ENCODE peak calls at places on chromosomes 11 and 22, in four cellular contexts. One of them, this sample, is unnamed.

GRCh38 chr11:78961186-78961782 is 386.6 kb upstream of the NARS2 start:
- DNase-seq in body of pancreas: peak; percentile 38
- DNase-seq in ovary: no peak
- DNase-seq in colonic mucosa: peak; percentile 39
- DNase-seq in this sample: no peak

GRCh38 chr22:50118557-50119168 is 28.9 kb downstream of the MOV10L1 start:
- DNase-seq in body of pancreas: no peak
- DNase-seq in ovary: peak; percentile 90
- DNase-seq in colonic mucosa: no peak
- DNase-seq in this sample: no peak

GRCh38 chr11:2741006-2741376 is 41.2 kb upstream of the KCNQ1OT1 start:
- DNase-seq in body of pancreas: no peak
- DNase-seq in ovary: no peak
- DNase-seq in colonic mucosa: no peak
- DNase-seq in this sample: no peak

GRCh38 chr11:65849771-65850216 is 8.2 kb downstream of the CFL1 start:
- DNase-seq in body of pancreas: no peak
- DNase-seq in ovary: no peak
- DNase-seq in colonic mucosa: peak; percentile 20
- DNase-seq in this sample: no peak

GRCh38 chr11:109590782-109591181 is 168.8 kb downstream of the C11orf87 start:
- DNase-seq in body of pancreas: no peak
- DNase-seq in ovary: no peak
- DNase-seq in colonic mucosa: no peak
- DNase-seq in this sample: no peak

GRCh38 chr11:67272327-67273259 is 6.3 kb downstream of the GRK2 start:
- DNase-seq in body of pancreas: no peak
- DNase-seq in ovary: no peak
- DNase-seq in colonic mucosa: no peak
- DNase-seq in this sample: no peak

GRCh38 chr11:105991888-105992287 is 30.2 kb downstream of the MSANTD4 start:
- DNase-seq in body of pancreas: no peak
- DNase-seq in ovary: no peak
- DNase-seq in colonic mucosa: no peak
- DNase-seq in this sample: no peak

GRCh38 chr11:117992620-117993019 is 6.4 kb downstream of the IL10RA start:
- DNase-seq in body of pancreas: no peak
- DNase-seq in ovary: no peak
- DNase-seq in colonic mucosa: no peak
- DNase-seq in this sample: no peak

GRCh38 chr22:37569009-37569920 is 9.0 kb downstream of the CDC42EP1 start:
- DNase-seq in body of pancreas: peak; percentile 93
- DNase-seq in ovary: no peak
- DNase-seq in colonic mucosa: peak; percentile 93
- DNase-seq in this sample: no peak

GRCh38 chr22:20980938-20981722 is 967 bp upstream of the LZTR1 start:
- DNase-seq in body of pancreas: no peak
- DNase-seq in ovary: no peak
- DNase-seq in colonic mucosa: no peak
- DNase-seq in this sample: no peak

GRCh38 chr22:29313126-29314071 is 2.1 kb downstream of the RASL10A start:
- DNase-seq in body of pancreas: peak; percentile 16
- DNase-seq in ovary: no peak
- DNase-seq in colonic mucosa: peak; percentile 43
- DNase-seq in this sample: no peak

GRCh38 chr11:102836290-102836875 is 7.0 kb downstream of the MMP3 start:
- DNase-seq in body of pancreas: no peak
- DNase-seq in ovary: no peak
- DNase-seq in colonic mucosa: no peak
- DNase-seq in this sample: no peak

GRCh38 chr11:71465054-71465453 is 12.1 kb downstream of the NADSYN1 start:
- DNase-seq in body of pancreas: no peak
- DNase-seq in ovary: no peak
- DNase-seq in colonic mucosa: no peak
- DNase-seq in this sample: no peak

GRCh38 chr11:111764621-111765020 is 1.6 kb downstream of the PPP2R1B start:
- DNase-seq in body of pancreas: no peak
- DNase-seq in ovary: no peak
- DNase-seq in colonic mucosa: no peak
- DNase-seq in this sample: no peak

GRCh38 chr11:118609380-118610219 is 2.2 kb downstream of the PHLDB1 start:
- DNase-seq in body of pancreas: peak; percentile 17
- DNase-seq in ovary: no peak
- DNase-seq in colonic mucosa: no peak
- DNase-seq in this sample: no peak

GRCh38 chr11:118602331-118602730 is 5.1 kb upstream of the PHLDB1 start:
- DNase-seq in body of pancreas: no peak
- DNase-seq in ovary: no peak
- DNase-seq in colonic mucosa: no peak
- DNase-seq in this sample: no peak

GRCh38 chr11:123405123-123405592 is 24.9 kb upstream of the GRAMD1B start:
- DNase-seq in body of pancreas: no peak
- DNase-seq in ovary: no peak
- DNase-seq in colonic mucosa: no peak
- DNase-seq in this sample: no peak

GRCh38 chr11:2525166-2525861 is 80.5 kb downstream of the KCNQ1 start:
- DNase-seq in body of pancreas: peak; percentile 14
- DNase-seq in ovary: peak; percentile 5
- DNase-seq in colonic mucosa: peak; percentile 18
- DNase-seq in this sample: no peak

GRCh38 chr22:37690407-37690806 is 4.3 kb downstream of the NOL12 start:
- DNase-seq in body of pancreas: no peak
- DNase-seq in ovary: no peak
- DNase-seq in colonic mucosa: no peak
- DNase-seq in this sample: no peak

GRCh38 chr11:27076121-27076589 is 35.5 kb downstream of the BBOX1 start:
- DNase-seq in body of pancreas: no peak
- DNase-seq in ovary: no peak
- DNase-seq in colonic mucosa: no peak
- DNase-seq in this sample: no peak

GRCh38 chr11:84260862-84261261 is 974.7 kb upstream of the CCDC90B start:
- DNase-seq in body of pancreas: no peak
- DNase-seq in ovary: no peak
- DNase-seq in colonic mucosa: no peak
- DNase-seq in this sample: no peak

GRCh38 chr11:35494966-35495365 is 30.4 kb downstream of the PAMR1 start:
- DNase-seq in body of pancreas: no peak
- DNase-seq in ovary: no peak
- DNase-seq in colonic mucosa: no peak
- DNase-seq in this sample: no peak

GRCh38 chr11:56637500-56637899 is 4.7 kb downstream of the OR5AP2 start:
- DNase-seq in body of pancreas: no peak
- DNase-seq in ovary: no peak
- DNase-seq in colonic mucosa: no peak
- DNase-seq in this sample: no peak

GRCh38 chr22:39543095-39543494 is 10.5 kb upstream of the RPS19BP1 start:
- DNase-seq in body of pancreas: no peak
- DNase-seq in ovary: no peak
- DNase-seq in colonic mucosa: no peak
- DNase-seq in this sample: no peak

GRCh38 chr11:120413480-120413879 is 77.3 kb downstream of the ARHGEF12 start:
- DNase-seq in body of pancreas: no peak
- DNase-seq in ovary: no peak
- DNase-seq in colonic mucosa: no peak
- DNase-seq in this sample: no peak

GRCh38 chr11:2446590-2447252 is 1.9 kb downstream of the KCNQ1 start:
- DNase-seq in body of pancreas: no peak
- DNase-seq in ovary: no peak
- DNase-seq in colonic mucosa: peak; percentile 76
- DNase-seq in this sample: no peak

GRCh38 chr11:44755553-44756505 is 29.1 kb downstream of the TSPAN18 start:
- DNase-seq in body of pancreas: no peak
- DNase-seq in ovary: no peak
- DNase-seq in colonic mucosa: no peak
- DNase-seq in this sample: no peak

GRCh38 chr11:126526471-126526870 is 171.0 kb downstream of the ST3GAL4 start:
- DNase-seq in body of pancreas: no peak
- DNase-seq in ovary: no peak
- DNase-seq in colonic mucosa: no peak
- DNase-seq in this sample: no peak

GRCh38 chr11:75270896-75271415 is 30.4 kb downstream of the TPBGL start:
- DNase-seq in body of pancreas: no peak
- DNase-seq in ovary: no peak
- DNase-seq in colonic mucosa: no peak
- DNase-seq in this sample: no peak

GRCh38 chr11:2806351-2807058 is 79.1 kb downstream of the CDKN1C start:
- DNase-seq in body of pancreas: peak; percentile 11
- DNase-seq in ovary: peak; percentile 40
- DNase-seq in colonic mucosa: peak; percentile 19
- DNase-seq in this sample: peak; percentile 86

GRCh38 chr22:46139895-46140350 is 10.4 kb upstream of the PPARA start:
- DNase-seq in body of pancreas: peak; percentile 60
- DNase-seq in ovary: peak; percentile 78
- DNase-seq in colonic mucosa: no peak
- DNase-seq in this sample: no peak
- H3K27ac ChIP-seq in body of pancreas: peak overlapping the region; percentile 73
- H3K27ac ChIP-seq in ovary: peak overlapping the region; percentile 87
- H3K27ac ChIP-seq in colonic mucosa: no peak overlapping the region
- H3K27ac ChIP-seq in this sample: peak overlapping the region; percentile 80

GRCh38 chr22:33325232-33326004 is 267.2 kb upstream of the SYN3 start:
- DNase-seq in body of pancreas: no peak
- DNase-seq in ovary: no peak
- DNase-seq in colonic mucosa: peak; percentile 27
- DNase-seq in this sample: no peak
- H3K27ac ChIP-seq in body of pancreas: no peak overlapping the region
- H3K27ac ChIP-seq in ovary: no peak overlapping the region
- H3K27ac ChIP-seq in colonic mucosa: no peak overlapping the region
- H3K27ac ChIP-seq in this sample: no peak overlapping the region

GRCh38 chr22:32830473-32830872 is 29.0 kb downstream of the TIMP3 start:
- DNase-seq in body of pancreas: no peak
- DNase-seq in ovary: no peak
- DNase-seq in colonic mucosa: no peak
- DNase-seq in this sample: no peak
- H3K27ac ChIP-seq in body of pancreas: no peak overlapping the region
- H3K27ac ChIP-seq in ovary: no peak overlapping the region
- H3K27ac ChIP-seq in colonic mucosa: no peak overlapping the region
- H3K27ac ChIP-seq in this sample: peak overlapping the region; percentile 31

DNA sequence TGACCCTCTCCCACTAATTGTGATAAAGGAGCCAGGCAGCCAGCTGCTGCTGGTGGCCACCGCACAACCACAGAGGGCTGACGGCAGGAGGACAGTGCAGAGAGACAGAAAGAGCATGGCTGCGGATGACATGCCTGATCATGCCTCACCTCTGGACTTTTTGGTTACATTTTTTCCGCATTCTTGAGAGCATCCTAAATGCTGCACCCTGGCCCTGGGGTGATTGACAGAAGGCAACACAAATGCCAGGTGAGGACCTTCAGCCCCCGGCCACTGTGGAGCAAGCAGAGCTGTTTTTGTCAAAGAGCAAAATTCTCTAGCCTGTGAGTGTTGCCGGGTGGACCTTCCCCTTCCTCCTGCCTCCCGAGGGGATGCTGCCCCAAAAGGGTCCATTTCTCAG is 78.5 kb downstream of the RPS6KA4 start:
- DNase-seq in body of pancreas: no peak
- DNase-seq in ovary: no peak
- DNase-seq in colonic mucosa: no peak
- DNase-seq in this sample: no peak
- H3K27ac ChIP-seq in body of pancreas: no peak overlapping the region
- H3K27ac ChIP-seq in ovary: no peak overlapping the region
- H3K27ac ChIP-seq in colonic mucosa: no peak overlapping the region
- H3K27ac ChIP-seq in this sample: no peak overlapping the region

DNA sequence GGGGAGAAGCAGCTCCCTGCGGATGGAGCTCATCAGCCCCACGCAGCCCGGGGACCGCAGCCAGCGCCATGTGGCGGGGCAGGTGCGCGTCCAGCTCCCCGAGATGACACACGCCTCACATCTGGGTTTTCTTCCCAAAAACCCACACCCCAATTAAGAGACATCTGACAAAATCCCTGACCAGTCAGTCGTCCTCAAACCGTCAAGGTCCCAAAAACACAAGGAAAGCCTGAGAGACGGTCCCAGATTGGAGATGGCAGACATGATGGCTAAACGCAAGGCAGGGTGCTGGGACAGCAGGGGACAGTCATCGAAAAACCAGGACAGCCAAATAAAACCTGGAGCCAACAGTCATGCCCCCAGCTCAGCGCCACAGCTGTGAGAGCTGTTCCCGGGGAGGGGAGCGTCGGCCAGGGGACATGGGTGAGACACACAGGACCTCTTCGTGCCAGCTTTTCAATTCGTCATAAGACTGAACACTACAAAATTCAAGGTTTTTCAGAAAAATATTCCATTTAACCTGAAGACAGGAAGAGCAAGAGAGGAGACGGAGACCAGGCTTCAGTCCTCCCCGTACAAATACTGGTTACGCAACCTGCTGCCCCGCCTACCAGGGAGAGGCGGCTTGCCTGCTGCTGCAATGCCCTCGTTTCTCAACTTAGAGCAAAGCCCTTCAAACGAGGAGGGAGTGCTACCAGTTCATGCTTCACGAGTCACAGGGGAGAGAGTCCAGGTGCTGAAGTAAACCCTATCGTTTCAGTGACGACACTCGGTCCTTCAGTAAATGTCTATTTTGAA is 10.5 kb downstream of the TOLLIP start:
- DNase-seq in body of pancreas: peak; percentile 86
- DNase-seq in ovary: peak; percentile 81
- DNase-seq in colonic mucosa: peak; percentile 88
- DNase-seq in this sample: peak; percentile 92
- H3K27ac ChIP-seq in body of pancreas: peak overlapping the region; percentile 93
- H3K27ac ChIP-seq in ovary: peak overlapping the region; percentile 53
- H3K27ac ChIP-seq in colonic mucosa: no peak overlapping the region
- H3K27ac ChIP-seq in this sample: peak overlapping the region; percentile 71

GRCh38 chr11:6476571-6476970 is 2.8 kb upstream of the TRIM3 start:
- DNase-seq in body of pancreas: no peak
- DNase-seq in ovary: no peak
- DNase-seq in colonic mucosa: no peak
- DNase-seq in this sample: no peak
- H3K27ac ChIP-seq in body of pancreas: peak overlapping the region; percentile 96
- H3K27ac ChIP-seq in ovary: no peak overlapping the region
- H3K27ac ChIP-seq in colonic mucosa: peak overlapping the region; percentile 92
- H3K27ac ChIP-seq in this sample: no peak overlapping the region

GRCh38 chr22:19879996-19880785 is 25.5 kb upstream of the GNB1L start:
- DNase-seq in body of pancreas: peak; percentile 4
- DNase-seq in ovary: peak; percentile 5
- DNase-seq in colonic mucosa: no peak
- DNase-seq in this sample: no peak
- H3K27ac ChIP-seq in body of pancreas: no peak overlapping the region
- H3K27ac ChIP-seq in ovary: no peak overlapping the region
- H3K27ac ChIP-seq in colonic mucosa: no peak overlapping the region
- H3K27ac ChIP-seq in this sample: no peak overlapping the region